ENCODE peak calls at places on chromosomes 3 and 15, in ten cellular contexts. J is heart right ventricle; Q is WERI-Rb-1; R is esophagus squamous epithelium; I is CD8-positive, alpha-beta T cell; T is body of pancreas; Y is CD8-positive, alpha-beta memory T cell; F is ovary; M is upper lobe of right lung; N is Karpas-422. U is an unnamed sample.
A peak's percentile ranks its signal among the peaks of the same experiment; 100 is the strongest.

GRCh38 chr15:41892621-41893421 is 1.0 kb downstream of the SPTBN5 start:
- DNase-seq in J (peak; percentile 80), Q (no peak), R (no peak), I (peak; percentile 35), T (peak; percentile 94), Y (peak; percentile 43), F (no peak), M (peak; percentile 87), N (no peak), U (no peak)

GRCh38 chr15:66654718-66655375 is 47.2 kb upstream of the SMAD6 start:
- DNase-seq in J (peak; percentile 56), Q (no peak), R (no peak), I (peak; percentile 28), T (no peak), Y (peak; percentile 23), F (peak; percentile 66), M (no peak), N (no peak), U (no peak)

GRCh38 chr15:63981596-63982320 is 64.5 kb downstream of the DAPK2 start:
- DNase-seq in J (no peak), Q (no peak), R (no peak), I (no peak), T (no peak), Y (no peak), F (no peak), M (no peak), N (peak; percentile 76), U (no peak)

GRCh38 chr3:13021141-13021933 is 51.9 kb downstream of the IQSEC1 start:
- DNase-seq in J (peak; percentile 57), Q (peak; percentile 73), R (no peak), I (no peak), T (peak; percentile 54), Y (no peak), F (no peak), M (no peak), N (peak; percentile 59), U (no peak)

GRCh38 chr3:34583451-34583850 is 785.0 kb downstream of the PDCD6IP start:
- DNase-seq in J (no peak), Q (no peak), R (no peak), I (no peak), T (no peak), Y (no peak), F (no peak), M (no peak), N (no peak), U (no peak)

GRCh38 chr3:109927161-109927560 is 589.8 kb upstream of the DPPA4 start:
- DNase-seq in J (no peak), Q (no peak), R (no peak), I (no peak), T (no peak), Y (no peak), F (no peak), M (no peak), N (no peak), U (no peak)

GRCh38 chr3:110362756-110363155 is 708.9 kb upstream of the NECTIN3 start:
- DNase-seq in J (no peak), Q (no peak), R (no peak), I (no peak), T (no peak), Y (no peak), F (no peak), M (no peak), N (no peak), U (no peak)

GRCh38 chr3:71392277-71392676 is 191.3 kb downstream of the FOXP1 start:
- DNase-seq in J (no peak), Q (no peak), R (no peak), I (no peak), T (no peak), Y (peak; percentile 38), F (no peak), M (no peak), N (peak; percentile 96), U (no peak)

GRCh38 chr3:20846792-20847191 is 660.8 kb upstream of the SGO1 start:
- DNase-seq in J (no peak), Q (no peak), R (no peak), I (no peak), T (no peak), Y (no peak), F (no peak), M (no peak), N (no peak), U (no peak)

GRCh38 chr3:20857636-20858035 is 671.6 kb upstream of the SGO1 start:
- DNase-seq in J (no peak), Q (no peak), R (no peak), I (no peak), T (no peak), Y (no peak), F (no peak), M (no peak), N (no peak), U (no peak)

GRCh38 chr3:20849975-20850374 is 664.0 kb upstream of the SGO1 start:
- DNase-seq in J (no peak), Q (no peak), R (no peak), I (no peak), T (no peak), Y (no peak), F (no peak), M (no peak), N (no peak), U (no peak)

GRCh38 chr3:20853890-20854289 is 667.9 kb upstream of the SGO1 start:
- DNase-seq in J (no peak), Q (no peak), R (no peak), I (no peak), T (no peak), Y (no peak), F (no peak), M (no peak), N (no peak), U (no peak)

GRCh38 chr3:20852712-20853111 is 666.7 kb upstream of the SGO1 start:
- DNase-seq in J (no peak), Q (no peak), R (no peak), I (no peak), T (no peak), Y (no peak), F (no peak), M (no peak), N (no peak), U (no peak)
- H3K9me3 ChIP-seq in J (no peaks in the 10 kb centered on the region), Q (no peaks in the 10 kb centered on the region), R (no peaks in the 10 kb centered on the region), I (no peaks in the 10 kb centered on the region), T (no peaks in the 10 kb centered on the region), Y (no peaks in the 10 kb centered on the region), F (no peaks in the 10 kb centered on the region), M (no peaks in the 10 kb centered on the region), N (peaks cover 6% of the 10 kb centered on the region), U (no peaks in the 10 kb centered on the region)

GRCh38 chr3:45917146-45917885 is 25.9 kb upstream of the CXCR6 start:
- DNase-seq in J (no peak), Q (no peak), R (no peak), I (no peak), T (no peak), Y (no peak), F (no peak), M (peak; percentile 10), N (no peak), U (no peak)

GRCh38 chr3:45915518-45916231 is 27.6 kb upstream of the CXCR6 start:
- DNase-seq in J (no peak), Q (no peak), R (no peak), I (peak; percentile 81), T (peak; percentile 16), Y (peak; percentile 36), F (no peak), M (peak; percentile 74), N (no peak), U (peak; percentile 40)

GRCh38 chr3:45915080-45915479 is 28.2 kb upstream of the CXCR6 start:
- DNase-seq in J (no peak), Q (no peak), R (no peak), I (no peak), T (no peak), Y (no peak), F (no peak), M (no peak), N (no peak), U (no peak)

GRCh38 chr3:45912435-45912834 is 26.1 kb downstream of the CCR9 start:
- DNase-seq in J (no peak), Q (no peak), R (no peak), I (no peak), T (no peak), Y (no peak), F (no peak), M (no peak), N (no peak), U (no peak)

DNA sequence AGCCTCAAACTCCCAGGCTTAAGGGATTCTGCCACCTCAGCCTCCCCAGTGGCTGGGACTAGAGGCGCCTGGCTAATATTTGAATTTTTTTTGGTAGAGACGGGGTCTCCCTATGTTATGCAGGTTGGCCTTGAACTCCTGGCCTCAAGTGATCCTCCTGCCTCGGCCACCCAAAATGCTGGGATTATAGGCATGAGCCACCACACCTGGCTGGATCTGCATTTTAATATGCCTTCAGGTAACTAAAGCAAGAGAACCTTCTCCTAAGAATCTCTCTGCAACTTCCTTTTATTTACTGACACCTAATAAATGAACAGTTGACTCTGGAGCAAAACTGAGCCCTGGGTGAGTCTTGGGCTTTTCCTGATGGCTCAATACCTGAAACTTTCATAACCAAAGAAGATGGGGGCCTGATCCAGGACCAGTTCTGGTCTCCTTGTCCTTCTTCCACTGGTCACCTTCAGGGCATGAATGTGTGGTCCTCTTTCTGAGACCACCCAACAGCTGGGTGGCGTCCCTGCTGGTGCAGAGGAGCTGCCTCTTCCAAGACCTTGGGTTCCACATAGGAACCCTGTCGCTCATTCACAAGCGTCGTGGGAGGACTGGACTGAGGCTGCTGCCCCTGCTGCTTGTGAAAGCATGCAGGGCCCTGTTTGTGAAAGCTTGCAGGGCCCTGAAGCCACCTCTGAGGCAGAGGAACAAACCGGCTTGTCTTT is 28.2 kb downstream of the CCR9 start:
- DNase-seq in J (no peak), Q (no peak), R (no peak), I (no peak), T (no peak), Y (no peak), F (no peak), M (no peak), N (no peak), U (no peak)
- H3K9me3 ChIP-seq in J (no peaks in the 10 kb centered on the region), Q (no peaks in the 10 kb centered on the region), R (no peaks in the 10 kb centered on the region), I (no peaks in the 10 kb centered on the region), T (no peaks in the 10 kb centered on the region), Y (no peaks in the 10 kb centered on the region), F (no peaks in the 10 kb centered on the region), M (no peaks in the 10 kb centered on the region), N (no peaks in the 10 kb centered on the region), U (no peaks in the 10 kb centered on the region)

GRCh38 chr15:72231066-72231846 is at the start of gene PKM:
- DNase-seq in J (peak; percentile 95), Q (peak; percentile 100), R (peak; percentile 84), I (peak; percentile 87), T (peak; percentile 97), Y (peak; percentile 91), F (peak; percentile 94), M (peak; percentile 99), N (peak; percentile 99), U (peak; percentile 90)
- H3K9me3 ChIP-seq in J (no peaks in the 10 kb centered on the region), Q (no peaks in the 10 kb centered on the region), R (no peaks in the 10 kb centered on the region), I (no peaks in the 10 kb centered on the region), T (no peaks in the 10 kb centered on the region), Y (no peaks in the 10 kb centered on the region), F (no peaks in the 10 kb centered on the region), M (no peaks in the 10 kb centered on the region), N (no peaks in the 10 kb centered on the region), U (no peaks in the 10 kb centered on the region)

GRCh38 chr15:86833595-86833994 is 753.9 kb downstream of the AGBL1 start:
- DNase-seq in J (no peak), Q (no peak), R (no peak), I (no peak), T (no peak), Y (no peak), F (no peak), M (no peak), N (no peak), U (no peak)

GRCh38 chr15:86837631-86838030 is 758.0 kb downstream of the AGBL1 start:
- DNase-seq in J (no peak), Q (no peak), R (no peak), I (no peak), T (no peak), Y (no peak), F (no peak), M (no peak), N (no peak), U (no peak)

GRCh38 chr15:86834115-86834863 is 754.6 kb downstream of the AGBL1 start:
- DNase-seq in J (peak; percentile 19), Q (no peak), R (no peak), I (no peak), T (no peak), Y (no peak), F (no peak), M (no peak), N (no peak), U (no peak)

DNA sequence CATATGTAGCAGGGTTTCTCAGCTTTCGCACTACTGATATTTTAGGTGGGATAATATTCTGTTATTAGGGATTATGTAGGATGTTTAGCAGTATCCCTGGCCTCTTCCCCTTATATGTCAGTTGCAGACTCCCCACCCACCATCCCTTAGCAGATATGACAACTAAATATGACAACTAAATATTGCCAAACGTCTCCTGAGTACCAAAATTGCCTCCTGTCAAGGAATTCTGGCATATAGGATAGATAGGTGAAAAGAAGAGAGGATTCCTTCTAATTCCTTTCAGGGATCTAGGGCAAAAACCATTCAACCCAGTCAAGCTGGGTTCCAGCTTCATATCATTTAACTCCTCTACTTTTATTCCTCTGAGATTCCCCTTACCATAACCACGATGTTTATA is 759.8 kb downstream of the AGBL1 start:
- DNase-seq in J (no peak), Q (no peak), R (no peak), I (no peak), T (no peak), Y (no peak), F (no peak), M (no peak), N (no peak), U (no peak)
- H3K9me3 ChIP-seq in J (no peaks in the 10 kb centered on the region), Q (no peaks in the 10 kb centered on the region), R (no peaks in the 10 kb centered on the region), I (no peaks in the 10 kb centered on the region), T (no peaks in the 10 kb centered on the region), Y (no peaks in the 10 kb centered on the region), F (no peaks in the 10 kb centered on the region), M (no peaks in the 10 kb centered on the region), N (no peaks in the 10 kb centered on the region), U (no peaks in the 10 kb centered on the region)

U was measured in T-helper 17 cell.